ENCODE peak calls at places on chromosomes 3 and 15, in seven cellular contexts. W is fibroblast of pulmonary artery, P is fibroblast of lung, U is ovary, X is mammary epithelial cell, N is GM06990, E is gastrocnemius medialis. A is an unnamed sample.

GRCh38 chr15:25250011-25250596 is 188.7 kb downstream of the UBE3A start:
- DNase-seq in W (no peak), P (no peak), U (peak; percentile 4), X (no peak), N (no peak), E (no peak), A (no peak)

GRCh38 chr3:179005213-179005612 is 66.4 kb downstream of the ZMAT3 start:
- DNase-seq in W (no peak), P (no peak), U (no peak), X (no peak), N (no peak), E (no peak), A (no peak)

GRCh38 chr3:107846282-107846852 is 244.5 kb downstream of the CD47 start:
- DNase-seq in W (peak; percentile 77), P (peak; percentile 36), U (peak; percentile 66), X (peak; percentile 25), N (no peak), E (peak; percentile 20), A (peak; percentile 2)

GRCh38 chr3:38133557-38134405 is 3.1 kb downstream of the ACAA1 start:
- DNase-seq in W (no peak), P (peak; percentile 4), U (no peak), X (peak; percentile 37), N (no peak), E (no peak), A (no peak)

GRCh38 chr3:49723301-49723630 is 485 bp downstream of the GMPPB start:
- DNase-seq in W (peak; percentile 33), P (peak; percentile 55), U (peak; percentile 51), X (peak; percentile 42), N (no peak), E (peak; percentile 81), A (no peak)

GRCh38 chr15:100285641-100286295 is 56.0 kb downstream of the ADAMTS17 start:
- DNase-seq in W (no peak), P (no peak), U (no peak), X (no peak), N (no peak), E (no peak), A (no peak)

GRCh38 chr3:23004971-23005370 is 198.2 kb upstream of the UBE2E2 start:
- DNase-seq in W (peak; percentile 84), P (peak; percentile 90), U (no peak), X (peak; percentile 93), N (no peak), E (no peak), A (no peak)

GRCh38 chr3:188567478-188568195 is 413.7 kb downstream of the LPP start:
- DNase-seq in W (peak; percentile 36), P (peak; percentile 50), U (no peak), X (no peak), N (no peak), E (no peak), A (no peak)

GRCh38 chr15:60392601-60392985 is 5.2 kb downstream of the ANXA2 start:
- DNase-seq in W (peak; percentile 81), P (peak; percentile 89), U (no peak), X (peak; percentile 87), N (peak; percentile 9), E (no peak), A (no peak)

GRCh38 chr15:34240537-34240936 is 15.7 kb downstream of the EMC4 start:
- DNase-seq in W (no peak), P (no peak), U (no peak), X (no peak), N (no peak), E (no peak), A (no peak)

GRCh38 chr3:160949460-160949859 is 155.7 kb downstream of the B3GALNT1 start:
- DNase-seq in W (no peak), P (no peak), U (no peak), X (no peak), N (no peak), E (no peak), A (no peak)

GRCh38 chr3:33467786-33468185 is 27.6 kb upstream of the UBP1 start:
- DNase-seq in W (peak; percentile 11), P (peak; percentile 12), U (no peak), X (no peak), N (no peak), E (no peak), A (no peak)

GRCh38 chr15:66908503-66909095 is 156.8 kb upstream of the SMAD3 start:
- DNase-seq in W (no peak), P (no peak), U (no peak), X (no peak), N (no peak), E (no peak), A (no peak)

GRCh38 chr3:184380210-184380626 is 364 bp downstream of the CHRD start:
- DNase-seq in W (peak; percentile 31), P (peak; percentile 42), U (peak; percentile 81), X (no peak), N (no peak), E (peak; percentile 63), A (no peak)

GRCh38 chr15:46277994-46278885 is 643.4 kb downstream of the SQOR start:
- DNase-seq in W (no peak), P (no peak), U (no peak), X (no peak), N (no peak), E (no peak), A (no peak)

GRCh38 chr15:64911317-64912186 is at the start of gene ANKDD1A:
- DNase-seq in W (peak; percentile 39), P (peak; percentile 51), U (peak; percentile 79), X (peak; percentile 57), N (peak; percentile 63), E (peak; percentile 23), A (no peak)

GRCh38 chr15:70876683-70877082 is 15.6 kb downstream of the THAP10 start:
- DNase-seq in W (no peak), P (no peak), U (no peak), X (no peak), N (no peak), E (no peak), A (no peak)

GRCh38 chr3:190210608-190211007 is 89.9 kb upstream of the P3H2 start:
- DNase-seq in W (no peak), P (no peak), U (no peak), X (no peak), N (peak; percentile 48), E (no peak), A (no peak)

GRCh38 chr3:127754411-127755304 is 67.7 kb downstream of the MGLL start:
- DNase-seq in W (no peak), P (no peak), U (no peak), X (no peak), N (peak; percentile 78), E (no peak), A (no peak)

GRCh38 chr15:81166949-81167816 is 29.5 kb upstream of the IL16 start:
- DNase-seq in W (no peak), P (no peak), U (no peak), X (no peak), N (no peak), E (peak; percentile 23), A (no peak)

GRCh38 chr3:58084166-58084565 is 75.9 kb downstream of the FLNB start:
- DNase-seq in W (no peak), P (peak; percentile 51), U (no peak), X (no peak), N (no peak), E (no peak), A (no peak)

GRCh38 chr15:38823272-38823671 is 258.7 kb upstream of the RASGRP1 start:
- DNase-seq in W (peak; percentile 46), P (no peak), U (no peak), X (no peak), N (no peak), E (no peak), A (no peak)

GRCh38 chr3:58491506-58492384 is at the start of gene KCTD6:
- DNase-seq in W (peak; percentile 96), P (peak; percentile 91), U (peak; percentile 91), X (peak; percentile 88), N (peak; percentile 97), E (peak; percentile 89), A (peak; percentile 86)

GRCh38 chr15:90869601-90870353 is 1.4 kb downstream of the FURIN start:
- DNase-seq in W (peak; percentile 94), P (peak; percentile 95), U (no peak), X (peak; percentile 83), N (no peak), E (peak; percentile 66), A (no peak)

GRCh38 chr3:126205717-126206655 is 25.6 kb upstream of the ALDH1L1 start:
- DNase-seq in W (peak; percentile 24), P (no peak), U (no peak), X (no peak), N (no peak), E (no peak), A (no peak)
- TF ChIP-seq CTCF in W (no peak), P (no peak), U (no peak), X (no peak), N (no peak), E (no peak), A (no peak)

DNA sequence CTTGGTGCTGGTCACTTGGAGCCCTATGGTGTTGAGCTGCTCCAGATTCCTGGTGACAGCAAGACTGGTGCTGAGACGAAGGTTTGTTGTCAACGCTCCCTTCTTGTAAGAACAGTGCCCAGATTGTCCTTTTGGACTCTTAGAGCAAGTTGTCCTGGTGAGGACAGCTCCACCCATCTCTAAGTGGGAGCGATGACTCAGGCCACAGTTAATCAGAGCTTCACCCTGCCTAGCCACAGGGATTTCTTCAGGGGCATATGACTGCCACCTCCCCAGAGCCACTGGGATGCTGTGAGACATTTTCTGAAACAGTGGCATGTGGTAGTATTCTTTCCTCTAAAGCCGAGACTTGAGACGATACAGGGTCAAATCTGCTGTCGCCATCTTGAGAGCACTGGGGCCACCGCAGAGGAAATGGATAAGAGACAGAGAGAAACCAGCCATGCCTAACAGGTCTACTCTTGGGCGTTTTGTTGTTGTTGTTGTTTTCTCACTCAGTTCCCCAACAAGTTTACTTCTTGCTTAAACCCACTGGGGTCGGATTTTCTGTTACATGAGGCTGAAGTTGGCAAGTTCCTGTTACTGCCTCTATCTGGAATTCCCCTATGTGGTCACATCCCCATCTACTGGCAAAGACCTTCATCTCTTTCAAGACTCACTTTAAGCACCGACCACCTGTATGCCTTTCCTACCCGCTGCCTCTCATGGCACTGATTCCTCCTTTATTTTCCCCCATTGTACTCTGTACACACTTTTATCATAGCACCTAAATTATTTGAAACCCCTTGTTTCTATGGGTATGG is 16.0 kb upstream of the PCOLCE2 start:
- DNase-seq in W (peak; percentile 24), P (peak; percentile 44), U (no peak), X (peak; percentile 71), N (peak; percentile 11), E (no peak), A (no peak)
- TF ChIP-seq CTCF in W (no peak), P (no peak), U (no peak), X (no peak), N (no peak), E (no peak), A (no peak)

DNA sequence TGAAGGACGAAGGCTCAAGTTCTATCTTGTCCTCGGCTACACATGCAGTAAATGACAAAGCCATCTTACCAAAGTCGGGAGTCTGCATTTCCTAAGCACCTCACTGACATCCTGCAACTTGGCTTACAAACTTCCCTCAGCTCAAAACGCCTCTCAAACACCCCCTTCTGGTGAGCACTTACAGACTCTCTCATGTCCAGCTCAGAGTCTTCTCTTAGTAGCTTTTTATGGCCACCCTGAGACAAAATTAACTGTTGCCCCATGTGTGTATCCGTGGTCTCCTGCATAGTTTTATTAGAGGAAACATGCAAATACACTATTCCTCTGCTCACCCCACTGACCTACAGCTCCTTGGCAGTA is 819.7 kb downstream of the FHIT start:
- DNase-seq in W (peak; percentile 26), P (peak; percentile 14), U (no peak), X (no peak), N (no peak), E (no peak), A (no peak)
- TF ChIP-seq CTCF in W (peak; percentile 23), P (peak; percentile 13), U (no peak), X (no peak), N (no peak), E (no peak), A (no peak)

GRCh38 chr3:64267774-64268604 is 42.7 kb upstream of the PRICKLE2 start:
- DNase-seq in W (peak; percentile 80), P (peak; percentile 80), U (peak; percentile 64), X (peak; percentile 76), N (no peak), E (peak; percentile 38), A (no peak)
- TF ChIP-seq CTCF in W (no peak), P (no peak), U (no peak), X (no peak), N (no peak), E (no peak), A (no peak)

A was measured in AG09319.